ENCODE peak calls at places on chromosomes 3 and 15, in six cellular contexts. Q, P, R, W, V and O are unnamed samples.

GRCh38 chr3:65635661-65636060 is 403.1 kb downstream of the MAGI1 start:
- DNase-seq in R (no peak), W (no peak), Q (no peak), P (no peak), V (no peak), O (no peak)

GRCh38 chr3:45781841-45782240 is 14.5 kb downstream of the SLC6A20 start:
- DNase-seq in R (no peak), P (no peak), V (no peak), Q (no peak), W (no peak), O (no peak)

GRCh38 chr15:35753486-35753885 is 207.5 kb upstream of the DPH6 start:
- DNase-seq in R (no peak), V (no peak), P (no peak), Q (no peak), W (no peak), O (no peak)

GRCh38 chr3:29171583-29171990 is 109.3 kb upstream of the RBMS3 start:
- DNase-seq in W (no peak), R (peak), V (no peak), Q (no peak), P (peak), O (peak)

GRCh38 chr3:160797306-160797705 is 41.3 kb downstream of the PPM1L start:
- DNase-seq in P (no peak), Q (no peak), V (no peak), R (no peak), W (no peak), O (no peak)

GRCh38 chr3:105788548-105789036 is 80.2 kb downstream of the CBLB start:
- DNase-seq in P (no peak), Q (no peak), R (no peak), W (no peak), V (no peak), O (no peak)

GRCh38 chr15:92655178-92655995 is at the start of gene FAM174B:
- DNase-seq in Q (peak), W (peak), R (peak), P (peak), V (peak), O (peak)

GRCh38 chr3:53089511-53089910 is 40.7 kb downstream of the RFT1 start:
- DNase-seq in W (no peak), V (no peak), P (no peak), Q (peak), R (no peak), O (peak)

GRCh38 chr3:142211034-142211433 is 14.4 kb downstream of the GK5 start:
- DNase-seq in R (peak), V (no peak), Q (no peak), W (no peak), P (peak), O (peak)

GRCh38 chr15:70487380-70487725 is 276.0 kb downstream of the UACA start:
- DNase-seq in P (peak), W (no peak), Q (no peak), R (no peak), V (no peak), O (no peak)

GRCh38 chr3:105085506-105085905 is 281.2 kb upstream of the ALCAM start:
- DNase-seq in R (no peak), V (no peak), P (no peak), Q (no peak), W (no peak), O (no peak)

GRCh38 chr15:96345560-96346389 is 15.3 kb downstream of the NR2F2 start:
- DNase-seq in R (peak), Q (peak), W (peak), V (no peak), P (peak), O (peak)

GRCh38 chr3:140399853-140400252 is 278.0 kb upstream of the TRIM42 start:
- DNase-seq in W (no peak), P (no peak), V (no peak), Q (no peak), R (no peak), O (no peak)

GRCh38 chr3:113746955-113747718 is at the start of gene ATP6V1A:
- DNase-seq in W (peak), P (peak), V (peak), Q (peak), R (peak), O (no peak)

GRCh38 chr3:53254810-53255359 is 937 bp downstream of the TKT start:
- DNase-seq in R (peak), W (peak), Q (peak), P (peak), V (peak), O (peak)

GRCh38 chr3:66473637-66474036 is 27.2 kb downstream of the LRIG1 start:
- DNase-seq in Q (no peak), W (no peak), R (no peak), P (peak), V (no peak), O (no peak)

GRCh38 chr15:27492021-27492621 is 521.1 kb downstream of the GABRG3 start:
- DNase-seq in Q (no peak), P (no peak), V (no peak), R (peak), W (no peak), O (no peak)

GRCh38 chr3:70822777-70823176 is 510.3 kb upstream of the MDFIC2 start:
- DNase-seq in V (no peak), R (no peak), Q (no peak), W (no peak), P (no peak), O (no peak)

GRCh38 chr15:89809093-89809786 is 5.4 kb downstream of the ANPEP start:
- DNase-seq in V (no peak), P (no peak), W (no peak), Q (peak), R (peak), O (peak)

GRCh38 chr3:12662593-12663310 is 1.2 kb downstream of the RAF1 start:
- DNase-seq in W (peak), R (peak), V (peak), Q (peak), P (peak), O (peak)

GRCh38 chr3:139838269-139838957 is 96.6 kb upstream of the CLSTN2 start:
- DNase-seq in P (no peak), V (no peak), W (no peak), Q (peak), R (peak), O (no peak)

GRCh38 chr15:48001393-48002059 is 119.3 kb upstream of the SLC24A5 start:
- DNase-seq in W (no peak), P (no peak), Q (no peak), R (no peak), V (no peak), O (no peak)

GRCh38 chr3:84125201-84125721 is 833.5 kb upstream of the CADM2 start:
- DNase-seq in P (no peak), Q (no peak), R (no peak), W (no peak), V (no peak), O (no peak)

GRCh38 chr3:72011495-72011894 is 226.5 kb upstream of the PROK2 start:
- DNase-seq in R (no peak), V (no peak), W (no peak), P (no peak), Q (no peak), O (no peak)

GRCh38 chr3:30269751-30270445 is 336.5 kb upstream of the TGFBR2 start:
- DNase-seq in R (no peak), P (no peak), Q (no peak), V (no peak), W (no peak), O (no peak)

GRCh38 chr15:69410290-69410874 is 3.8 kb upstream of the KIF23 start:
- DNase-seq in W (no peak), V (no peak), R (peak), Q (peak), P (peak), O (no peak)

GRCh38 chr15:77496710-77497107 is 76.0 kb downstream of the HMG20A start:
- DNase-seq in R (peak), V (peak), Q (peak), W (peak), P (peak), O (peak)

GRCh38 chr3:149367021-149367840 is 10.2 kb downstream of the TM4SF1 start:
- DNase-seq in V (no peak), W (no peak), R (no peak), P (peak), Q (no peak), O (no peak)

GRCh38 chr15:72907733-72908132 is 124.2 kb upstream of the ADPGK start:
- DNase-seq in Q (peak), R (no peak), P (no peak), V (no peak), W (no peak), O (peak)

GRCh38 chr3:47890832-47891620 is 88.1 kb downstream of the DHX30 start:
- DNase-seq in W (no peak), Q (no peak), R (peak), V (no peak), P (no peak), O (peak)

GRCh38 chr3:153595186-153595815 is 433.3 kb downstream of the RAP2B start:
- DNase-seq in Q (no peak), P (no peak), R (peak), V (no peak), W (no peak), O (peak)
- TF ChIP-seq CTCF in Q (peak), P (peak), R (peak), V (peak), W (peak), O (peak)

GRCh38 chr3:172239218-172239738 is 199.9 kb downstream of the FNDC3B start:
- DNase-seq in W (no peak), P (no peak), V (no peak), Q (no peak), R (no peak), O (no peak)

GRCh38 chr3:172233474-172234277 is 194.3 kb downstream of the FNDC3B start:
- DNase-seq in V (no peak), W (no peak), P (no peak), Q (no peak), R (no peak), O (no peak)

GRCh38 chr3:172235698-172236097 is 196.3 kb downstream of the FNDC3B start:
- DNase-seq in V (no peak), W (no peak), Q (no peak), R (no peak), P (no peak), O (no peak)

GRCh38 chr3:172241385-172241784 is 202.0 kb downstream of the FNDC3B start:
- DNase-seq in R (no peak), P (no peak), V (no peak), Q (no peak), W (no peak), O (no peak)

DNA sequence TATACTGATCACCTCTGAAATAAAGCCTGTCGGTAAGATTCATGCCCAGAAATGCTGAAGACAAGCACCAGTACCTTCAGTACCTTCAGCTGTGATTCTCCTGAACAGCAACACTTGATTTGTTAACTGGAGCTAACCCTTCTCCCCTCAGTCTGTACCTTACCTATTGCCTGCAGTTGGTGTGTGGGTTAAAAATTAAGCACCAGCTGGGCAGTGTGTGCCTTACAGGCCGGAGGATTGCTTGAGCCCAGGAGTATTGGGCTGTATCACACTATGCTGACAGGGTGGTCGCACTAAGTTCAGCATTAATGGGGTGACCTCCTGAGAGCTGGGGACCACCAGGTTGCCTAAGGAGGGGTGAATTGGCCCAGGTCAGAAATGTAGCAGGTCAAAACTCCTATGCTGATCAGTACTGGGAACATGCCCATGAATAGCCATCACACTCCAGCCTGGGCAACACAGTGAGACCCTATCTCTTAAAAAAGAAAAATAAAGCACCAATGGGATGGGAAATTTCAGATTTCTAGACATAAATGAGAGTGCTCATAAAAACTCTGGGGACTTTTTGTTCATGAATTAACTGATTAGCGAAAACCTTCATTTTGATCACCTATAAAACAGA is 197.9 kb downstream of the FNDC3B start:
- DNase-seq in V (no peak), R (no peak), P (no peak), W (no peak), Q (no peak), O (no peak)
- TF ChIP-seq CTCF in V (no peak), R (no peak), P (no peak), W (no peak), Q (no peak), O (no peak)

GRCh38 chr3:131047582-131047981 is 20.9 kb downstream of the NEK11 start:
- DNase-seq in P (peak), Q (peak), R (no peak), W (no peak), V (no peak), O (no peak)
- TF ChIP-seq CTCF in P (no peak), Q (no peak), R (peak), W (no peak), V (no peak), O (no peak)

GRCh38 chr3:16587047-16587702 is 18.0 kb downstream of the DAZL start:
- DNase-seq in P (no peak), V (no peak), Q (no peak), R (peak), W (no peak), O (no peak)
- TF ChIP-seq CTCF in P (no peak), V (no peak), Q (no peak), R (peak), W (no peak), O (no peak)

GRCh38 chr3:87145553-87145952 is 81.6 kb upstream of the CHMP2B start:
- DNase-seq in W (peak), R (peak), V (no peak), Q (no peak), P (peak), O (peak)
- TF ChIP-seq CTCF in W (no peak), R (peak), V (no peak), Q (no peak), P (peak), O (peak)